ENCODE peak calls at places on chromosomes 4 and X, in six cellular contexts. V is PC-3, N is OCI-LY7, F is SK-N-SH, I is GM23248, Z is GM23338. Q is an unnamed sample. For H3K9me2, the result is how much of the 10 kb centered on the place peaks cover.

GRCh38 chr4:25953740-25954139 is 39.7 kb downstream of the SMIM20 start:
- DNase-seq in V (peak), N (no peak), F (no peak), I (peak), Z (no peak), Q (no peak)

GRCh38 chr4:6177587-6178197 is 22.7 kb downstream of the JAKMIP1 start:
- DNase-seq in V (no peak), N (peak), F (no peak), I (no peak), Z (peak), Q (no peak)

GRCh38 chrX:112819813-112820212 is 20.8 kb downstream of the AMOT start:
- DNase-seq in V (no peak), N (no peak), F (no peak), I (no peak), Z (no peak), Q (no peak)

GRCh38 chr4:166104623-166105022 is 231.6 kb downstream of the TLL1 start:
- DNase-seq in V (no peak), N (no peak), F (no peak), I (no peak), Z (no peak), Q (no peak)

GRCh38 chr4:110196871-110197420 is 1.5 kb downstream of the ELOVL6 start:
- DNase-seq in V (peak), N (peak), F (peak), I (peak), Z (peak), Q (peak)

GRCh38 chrX:49977319-49978090 is 55.1 kb downstream of the CLCN5 start:
- DNase-seq in V (no peak), N (no peak), F (peak), I (no peak), Z (no peak), Q (no peak)

GRCh38 chr4:8860096-8860891 is 11.3 kb downstream of the HMX1 start:
- DNase-seq in V (no peak), N (no peak), F (no peak), I (no peak), Z (peak), Q (no peak)

GRCh38 chrX:22234380-22234779 is 38.3 kb upstream of the CBLL2 start:
- DNase-seq in V (no peak), N (no peak), F (no peak), I (no peak), Z (no peak), Q (peak)

GRCh38 chrX:129980540-129981206 is 1.8 kb upstream of the BCORL1 start:
- DNase-seq in V (peak), N (no peak), F (peak), I (peak), Z (peak), Q (no peak)

GRCh38 chrX:41050359-41050758 is 34.9 kb upstream of the USP9X start:
- DNase-seq in V (no peak), N (no peak), F (no peak), I (no peak), Z (no peak), Q (no peak)

GRCh38 chr4:41506071-41506470 is 31.9 kb upstream of the LIMCH1 start:
- DNase-seq in V (peak), N (no peak), F (no peak), I (peak), Z (no peak), Q (no peak)

GRCh38 chrX:66046612-66047235 is 6.8 kb upstream of the VSIG4 start:
- DNase-seq in V (no peak), N (peak), F (no peak), I (peak), Z (no peak), Q (peak)

GRCh38 chr4:66404149-66404548 is 733.9 kb upstream of the EPHA5 start:
- DNase-seq in V (no peak), N (no peak), F (no peak), I (no peak), Z (no peak), Q (no peak)

GRCh38 chrX:42176790-42177189 is 253.4 kb upstream of the CASK start:
- DNase-seq in V (peak), N (no peak), F (no peak), I (no peak), Z (peak), Q (no peak)

GRCh38 chr4:184067931-184068554 is 149.6 kb downstream of the ENPP6 start:
- DNase-seq in V (no peak), N (no peak), F (no peak), I (no peak), Z (no peak), Q (no peak)

GRCh38 chr4:184062769-184063168 is 154.9 kb downstream of the ENPP6 start:
- DNase-seq in V (no peak), N (no peak), F (no peak), I (no peak), Z (no peak), Q (no peak)

GRCh38 chr4:184064877-184065276 is 152.8 kb downstream of the ENPP6 start:
- DNase-seq in V (no peak), N (no peak), F (no peak), I (no peak), Z (no peak), Q (no peak)

GRCh38 chr4:184061582-184061981 is 156.1 kb downstream of the ENPP6 start:
- DNase-seq in V (no peak), N (no peak), F (no peak), I (no peak), Z (peak), Q (no peak)

GRCh38 chr4:184066584-184067300 is 150.9 kb downstream of the ENPP6 start:
- DNase-seq in V (no peak), N (no peak), F (peak), I (no peak), Z (no peak), Q (no peak)
- H3K9me2 ChIP-seq in V (under half), N (under half), F (under half), I (under half), Z (under half), Q (under half)

GRCh38 chr4:1800805-1801204 is 7.7 kb downstream of the FGFR3 start:
- DNase-seq in V (no peak), N (no peak), F (no peak), I (no peak), Z (no peak), Q (no peak)
- TF ChIP-seq EZH2phosphoT487 in V (no peak), N (no peak), F (no peak), I (no peak), Z (no peak), Q (no peak)

GRCh38 chr4:180641495-180641894 is 1601.7 kb upstream of the TENM3 start:
- DNase-seq in V (peak), N (no peak), F (no peak), I (no peak), Z (no peak), Q (no peak)
- H3K9me2 ChIP-seq in V (under half), N (under half), F (under half), I (under half), Z (under half), Q (under half)

DNA sequence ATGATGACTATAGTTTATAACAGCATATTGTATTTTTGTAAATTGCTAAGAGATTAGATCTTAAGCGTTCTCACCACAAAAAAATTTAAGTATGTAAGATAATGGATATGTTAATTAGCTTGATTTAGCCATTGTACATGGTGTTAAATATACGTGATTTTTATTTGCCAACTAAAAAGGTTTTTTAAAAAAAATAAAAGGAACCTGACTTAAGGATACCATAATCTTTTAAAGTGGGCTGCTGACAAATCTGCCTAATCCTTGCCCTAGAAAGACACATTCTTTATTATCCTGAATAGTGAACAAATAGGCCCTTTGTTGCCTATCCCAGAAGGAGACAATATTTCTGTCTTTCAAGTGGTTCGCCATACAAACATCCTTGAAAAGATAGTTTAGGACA is 94.6 kb upstream of the FAM47C start:
- DNase-seq in V (no peak), N (no peak), F (no peak), I (no peak), Z (no peak), Q (no peak)
- TF ChIP-seq EZH2phosphoT487 in V (no peak), N (no peak), F (no peak), I (no peak), Z (no peak), Q (no peak)

GRCh38 chrX:124455966-124456365 is 109.6 kb downstream of the SH2D1A start:
- DNase-seq in V (no peak), N (no peak), F (no peak), I (no peak), Z (no peak), Q (no peak)
- H3K9me2 ChIP-seq in V (under half), N (under half), F (under half), I (under half), Z (under half), Q (under half)

DNA sequence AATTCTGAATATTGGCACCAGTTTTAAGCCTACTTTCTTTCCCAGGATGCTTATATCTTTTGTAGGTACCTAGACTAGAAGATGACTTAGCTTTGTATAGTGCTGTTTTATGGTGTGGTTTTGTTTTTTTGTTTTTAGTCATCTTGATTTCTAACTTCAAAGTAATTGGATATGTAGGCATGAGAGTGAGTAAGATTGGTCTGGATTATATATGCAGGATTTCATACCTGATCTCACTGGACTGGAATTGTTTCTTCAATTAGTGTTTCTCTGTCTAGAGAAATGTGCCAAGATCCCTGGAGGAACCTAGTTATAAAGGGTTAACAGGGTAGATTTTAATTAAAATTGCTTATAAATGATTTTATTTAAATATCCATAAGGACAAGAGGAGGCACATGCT is 23.1 kb downstream of the NAP1L5 start:
- DNase-seq in V (peak), N (no peak), F (no peak), I (peak), Z (no peak), Q (no peak)
- TF ChIP-seq EZH2phosphoT487 in V (no peak), N (no peak), F (no peak), I (no peak), Z (no peak), Q (no peak)

DNA sequence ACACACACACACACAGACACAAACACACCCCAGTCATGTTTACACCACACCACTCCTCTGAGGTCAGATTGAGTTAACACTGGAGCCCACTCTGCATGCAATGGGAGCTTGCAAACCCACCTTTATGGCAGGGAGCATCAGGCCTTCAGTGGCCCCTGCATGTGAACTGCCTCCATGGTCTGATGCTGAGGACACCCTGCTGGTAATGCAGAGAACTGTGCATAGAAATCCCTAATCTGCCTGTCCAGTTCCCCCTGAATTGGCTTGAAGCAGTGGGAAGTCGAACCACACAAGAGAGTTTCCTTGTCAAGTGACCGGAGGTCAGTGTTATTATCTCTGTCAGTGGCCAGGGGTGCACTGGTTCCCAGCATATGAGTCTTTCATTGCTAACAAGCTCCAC is 59.8 kb downstream of the ANOS1 start:
- DNase-seq in V (no peak), N (no peak), F (no peak), I (no peak), Z (no peak), Q (no peak)
- H3K9me2 ChIP-seq in V (under half), N (under half), F (under half), I (under half), Z (under half), Q (under half)

Q was measured in MM.1S.